ENCODE peak calls at places on chromosomes 6 and 20, in ten cellular contexts. Z is neural progenitor cell; S is CD8-positive, alpha-beta memory T cell; R is PC-3; F is AG04450; V is foreskin keratinocyte; P is thyroid gland; I is mammary epithelial cell; O is osteoblast; X is endodermal cell. D is an unnamed sample.
A peak's percentile ranks its signal among the peaks of the same experiment; 100 is the strongest.

GRCh38 chr6:91761621-91762020 is 1174.7 kb upstream of the MAP3K7 start:
- DNase-seq in R (no peak), F (no peak), X (no peak), O (no peak), S (no peak), V (no peak), Z (no peak), I (no peak), P (no peak), D (no peak)

GRCh38 chr20:56985286-56985685 is 281.2 kb downstream of the BMP7 start:
- DNase-seq in R (peak; percentile 89), Z (no peak), V (no peak), F (no peak), X (no peak), P (no peak), S (no peak), O (no peak), I (peak; percentile 72), D (no peak)

GRCh38 chr6:41177287-41177686 is 14.4 kb upstream of the TREM2 start:
- DNase-seq in O (no peak), S (no peak), R (no peak), I (no peak), Z (no peak), P (no peak), X (peak; percentile 7), F (no peak), V (no peak), D (no peak)

GRCh38 chr20:6851136-6851535 is 83.7 kb downstream of the BMP2 start:
- DNase-seq in R (no peak), Z (no peak), S (no peak), P (no peak), V (no peak), O (no peak), F (no peak), X (no peak), I (no peak), D (no peak)

GRCh38 chr6:128275030-128275429 is 245.4 kb downstream of the PTPRK start:
- DNase-seq in P (no peak), X (no peak), O (no peak), V (no peak), Z (no peak), S (no peak), F (peak; percentile 7), R (peak; percentile 38), I (peak; percentile 44), D (no peak)

GRCh38 chr6:137728386-137729349 is 138.4 kb upstream of the TNFAIP3 start:
- DNase-seq in V (peak; percentile 98), R (peak; percentile 85), F (peak; percentile 54), S (no peak), I (peak; percentile 99), X (no peak), Z (peak; percentile 49), O (no peak), P (no peak), D (no peak)

GRCh38 chr6:117919775-117920492 is 12.9 kb downstream of the SLC35F1 start:
- DNase-seq in F (no peak), O (no peak), Z (peak; percentile 90), S (no peak), I (no peak), X (peak; percentile 88), P (peak; percentile 30), R (no peak), V (no peak), D (peak; percentile 53)

GRCh38 chr6:149474108-149474935 is 10.5 kb downstream of the ZC3H12D start:
- DNase-seq in R (no peak), X (no peak), I (no peak), P (no peak), Z (no peak), S (no peak), O (peak; percentile 27), V (no peak), F (no peak), D (no peak)

GRCh38 chr20:60632420-60633262 is 619.4 kb upstream of the CDH4 start:
- DNase-seq in R (no peak), V (no peak), Z (no peak), F (no peak), X (no peak), P (no peak), O (no peak), S (no peak), I (no peak), D (no peak)

GRCh38 chr6:692356-692851 is 535 bp downstream of the EXOC2 start:
- DNase-seq in R (peak; percentile 73), P (peak; percentile 65), I (peak; percentile 80), F (no peak), S (peak; percentile 78), X (peak; percentile 88), O (peak; percentile 92), V (peak; percentile 37), Z (peak; percentile 76), D (peak; percentile 51)

GRCh38 chr20:35730583-35731468 is 11.2 kb downstream of the RBM39 start:
- DNase-seq in I (no peak), O (no peak), S (no peak), V (no peak), R (no peak), Z (no peak), X (no peak), P (no peak), F (no peak), D (no peak)

GRCh38 chr6:158474961-158475343 is 84.9 kb upstream of the TMEM181 start:
- DNase-seq in O (peak; percentile 85), F (peak; percentile 18), V (peak; percentile 42), I (no peak), S (no peak), X (no peak), R (peak; percentile 89), Z (no peak), P (no peak), D (no peak)

GRCh38 chr6:157323114-157323923 is at the start of gene TMEM242:
- DNase-seq in X (peak; percentile 98), O (peak; percentile 94), Z (peak; percentile 92), P (peak; percentile 92), S (peak; percentile 82), F (peak; percentile 82), I (peak; percentile 93), V (peak; percentile 83), R (peak; percentile 91), D (no peak)

GRCh38 chr20:56222201-56222600 is 26.3 kb upstream of the MC3R start:
- DNase-seq in V (peak; percentile 58), O (no peak), F (no peak), P (no peak), I (peak; percentile 68), Z (no peak), S (no peak), X (no peak), R (peak; percentile 8), D (no peak)

GRCh38 chr6:148628251-148628650 is 118.6 kb upstream of the UST start:
- DNase-seq in S (no peak), R (no peak), P (no peak), V (no peak), F (no peak), I (no peak), O (no peak), Z (peak; percentile 12), X (no peak), D (no peak)

GRCh38 chr6:15948930-15949900 is 179.7 kb upstream of the MYLIP start:
- DNase-seq in X (peak; percentile 86), F (no peak), I (peak; percentile 57), S (no peak), V (peak; percentile 63), R (peak; percentile 84), O (no peak), Z (no peak), P (no peak), D (no peak)
- H3K27ac ChIP-seq in X (no peak overlapping the region), F (no peak overlapping the region), I (no peak overlapping the region), S (no peak overlapping the region), V (peak overlapping the region; percentile 18), R (peak overlapping the region; percentile 57), O (no peak overlapping the region), Z (no peak overlapping the region), P (no peak overlapping the region), D (no peak overlapping the region)

GRCh38 chr6:146915671-146916127 is 288.5 kb upstream of the STXBP5 start:
- DNase-seq in R (peak; percentile 60), X (no peak), F (no peak), S (no peak), O (no peak), P (no peak), I (peak; percentile 67), Z (no peak), V (peak; percentile 45), D (no peak)

GRCh38 chr6:146912730-146913680 is 291.2 kb upstream of the STXBP5 start:
- DNase-seq in R (no peak), Z (no peak), V (peak; percentile 10), F (no peak), S (no peak), O (no peak), P (no peak), X (no peak), I (no peak), D (no peak)

GRCh38 chr6:146911635-146912034 is 292.6 kb upstream of the STXBP5 start:
- DNase-seq in Z (no peak), V (no peak), I (no peak), S (no peak), P (no peak), X (no peak), O (no peak), R (no peak), F (no peak), D (no peak)

GRCh38 chr6:146914563-146915483 is 289.4 kb upstream of the STXBP5 start:
- DNase-seq in V (peak; percentile 84), O (peak; percentile 66), Z (no peak), P (peak; percentile 16), S (no peak), R (peak; percentile 90), X (no peak), F (peak; percentile 88), I (peak; percentile 90), D (no peak)

GRCh38 chr6:146913842-146914562 is 290.2 kb upstream of the STXBP5 start:
- DNase-seq in I (peak; percentile 92), X (peak; percentile 93), V (peak; percentile 86), F (peak; percentile 97), S (no peak), O (peak; percentile 81), Z (peak; percentile 65), P (peak; percentile 93), R (peak; percentile 93), D (peak; percentile 16)
- H3K27ac ChIP-seq in I (peak overlapping the region; percentile 98), X (peak overlapping the region; percentile 89), V (peak overlapping the region; percentile 63), F (peak overlapping the region; percentile 99), S (peak overlapping the region; percentile 72), O (peak overlapping the region; percentile 99), Z (no peak overlapping the region), P (peak overlapping the region; percentile 83), R (peak overlapping the region; percentile 98), D (no peak overlapping the region)

GRCh38 chr6:11341867-11342266 is 109.4 kb upstream of the NEDD9 start:
- DNase-seq in Z (no peak), I (peak; percentile 72), X (no peak), R (peak; percentile 43), O (no peak), S (no peak), V (no peak), F (no peak), P (no peak), D (no peak)
- H3K27ac ChIP-seq in Z (no peak overlapping the region), I (peak overlapping the region; percentile 52), X (no peak overlapping the region), R (peak overlapping the region; percentile 8), O (no peak overlapping the region), S (no peak overlapping the region), V (peak overlapping the region; percentile 79), F (no peak overlapping the region), P (no peak overlapping the region), D (no peak overlapping the region)

DNA sequence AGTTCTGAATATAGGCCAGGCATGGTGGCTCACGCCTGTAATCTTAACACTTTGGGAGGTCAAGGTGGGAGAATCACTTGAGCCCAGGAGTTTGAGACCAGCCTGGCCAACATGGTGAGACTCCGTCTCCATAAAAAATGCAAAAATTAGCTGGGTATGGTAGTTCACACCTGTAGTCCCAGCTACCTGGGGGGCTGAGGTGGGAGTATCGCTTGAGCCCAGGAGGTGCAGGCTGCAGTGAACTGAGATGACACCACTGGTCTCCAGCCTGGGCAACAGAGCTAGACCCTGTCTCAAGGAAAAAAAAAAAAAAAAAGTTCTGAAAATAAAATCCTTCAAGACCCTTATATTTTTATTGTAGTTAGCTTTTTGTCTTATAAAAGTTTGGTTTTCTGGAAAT is 11.7 kb upstream of the WTAP start:
- DNase-seq in F (no peak), X (no peak), O (no peak), I (no peak), R (no peak), P (no peak), Z (no peak), S (no peak), V (no peak), D (no peak)
- H3K27ac ChIP-seq in F (no peak overlapping the region), X (no peak overlapping the region), O (peak overlapping the region; percentile 88), I (peak overlapping the region; percentile 80), R (no peak overlapping the region), P (peak overlapping the region; percentile 53), Z (no peak overlapping the region), S (no peak overlapping the region), V (peak overlapping the region; percentile 87), D (no peak overlapping the region)

D was measured in caudate nucleus.